ENCODE peak calls at places on chromosomes 5 and 9, in four cellular contexts. One of them, this sample, is unnamed.

GRCh38 chr9:134682026-134682425 is 40.4 kb downstream of the COL5A1 start:
- DNase-seq in gastrocnemius medialis: no peak
- DNase-seq in left lung: peak
- DNase-seq in upper lobe of right lung: peak
- DNase-seq in this sample: no peak

GRCh38 chr5:135462304-135462703 is 10.2 kb upstream of the TIFAB start:
- DNase-seq in gastrocnemius medialis: no peak
- DNase-seq in left lung: no peak
- DNase-seq in upper lobe of right lung: peak
- DNase-seq in this sample: peak

GRCh38 chr5:179182601-179183000 is 122.4 kb downstream of the ZNF354C start:
- DNase-seq in gastrocnemius medialis: no peak
- DNase-seq in left lung: no peak
- DNase-seq in upper lobe of right lung: no peak
- DNase-seq in this sample: no peak

GRCh38 chr5:112238473-112238872 is 180.6 kb downstream of the EPB41L4A start:
- DNase-seq in gastrocnemius medialis: no peak
- DNase-seq in left lung: no peak
- DNase-seq in upper lobe of right lung: no peak
- DNase-seq in this sample: no peak

GRCh38 chr9:137448569-137448962 is 7.4 kb upstream of the ENTPD8 start:
- DNase-seq in gastrocnemius medialis: peak
- DNase-seq in left lung: no peak
- DNase-seq in upper lobe of right lung: no peak
- DNase-seq in this sample: no peak

GRCh38 chr5:151618907-151619306 is 27.8 kb upstream of the FAT2 start:
- DNase-seq in gastrocnemius medialis: no peak
- DNase-seq in left lung: no peak
- DNase-seq in upper lobe of right lung: no peak
- DNase-seq in this sample: no peak

GRCh38 chr5:138457532-138458275 is 7.6 kb upstream of the EGR1 start:
- DNase-seq in gastrocnemius medialis: no peak
- DNase-seq in left lung: no peak
- DNase-seq in upper lobe of right lung: peak
- DNase-seq in this sample: no peak

GRCh38 chr9:69578026-69578425 is 94.1 kb downstream of the APBA1 start:
- DNase-seq in gastrocnemius medialis: no peak
- DNase-seq in left lung: no peak
- DNase-seq in upper lobe of right lung: no peak
- DNase-seq in this sample: peak

GRCh38 chr9:3243676-3244075 is 282.1 kb downstream of the RFX3 start:
- DNase-seq in gastrocnemius medialis: no peak
- DNase-seq in left lung: no peak
- DNase-seq in upper lobe of right lung: no peak
- DNase-seq in this sample: no peak

GRCh38 chr9:76866689-76867088 is 39.2 kb downstream of the PRUNE2 start:
- DNase-seq in gastrocnemius medialis: no peak
- DNase-seq in left lung: no peak
- DNase-seq in upper lobe of right lung: no peak
- DNase-seq in this sample: peak

GRCh38 chr9:89442981-89443817 is 54.7 kb downstream of the SEMA4D start:
- DNase-seq in gastrocnemius medialis: no peak
- DNase-seq in left lung: no peak
- DNase-seq in upper lobe of right lung: no peak
- DNase-seq in this sample: no peak

DNA sequence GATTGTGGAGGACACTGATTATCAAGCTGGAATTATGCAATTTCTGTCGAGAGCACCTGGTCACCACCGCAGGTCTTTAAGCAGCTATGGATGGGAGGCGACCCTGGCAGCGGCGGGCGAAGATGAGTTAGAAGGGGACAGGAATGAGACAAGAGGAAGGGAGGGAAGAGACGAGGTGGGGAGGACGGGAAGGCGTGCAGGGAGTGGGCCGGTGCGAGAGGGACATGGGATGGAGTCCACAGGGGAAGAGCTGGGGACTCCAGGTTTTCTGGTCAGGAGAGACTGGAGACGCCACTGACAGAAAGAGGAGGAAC is 192.3 kb downstream of the MELK start:
- DNase-seq in gastrocnemius medialis: no peak
- DNase-seq in left lung: no peak
- DNase-seq in upper lobe of right lung: no peak
- DNase-seq in this sample: peak
- H3K4me3 ChIP-seq in gastrocnemius medialis: no peak
- H3K4me3 ChIP-seq in left lung: no peak
- H3K4me3 ChIP-seq in upper lobe of right lung: no peak
- H3K4me3 ChIP-seq in this sample: peak

GRCh38 chr5:167688331-167688730 is 603.1 kb upstream of the WWC1 start:
- DNase-seq in gastrocnemius medialis: no peak
- DNase-seq in left lung: no peak
- DNase-seq in upper lobe of right lung: no peak
- DNase-seq in this sample: no peak
- H3K4me3 ChIP-seq in gastrocnemius medialis: no peak
- H3K4me3 ChIP-seq in left lung: no peak
- H3K4me3 ChIP-seq in upper lobe of right lung: no peak
- H3K4me3 ChIP-seq in this sample: no peak

GRCh38 chr5:172843825-172844576 is 9.9 kb downstream of the ERGIC1 start:
- DNase-seq in gastrocnemius medialis: no peak
- DNase-seq in left lung: no peak
- DNase-seq in upper lobe of right lung: no peak
- DNase-seq in this sample: no peak
- H3K4me3 ChIP-seq in gastrocnemius medialis: no peak
- H3K4me3 ChIP-seq in left lung: no peak
- H3K4me3 ChIP-seq in upper lobe of right lung: no peak
- H3K4me3 ChIP-seq in this sample: no peak

GRCh38 chr5:61306531-61307195 is 25.4 kb upstream of the ZSWIM6 start:
- DNase-seq in gastrocnemius medialis: no peak
- DNase-seq in left lung: no peak
- DNase-seq in upper lobe of right lung: no peak
- DNase-seq in this sample: peak

GRCh38 chr5:61307611-61308010 is 24.4 kb upstream of the ZSWIM6 start:
- DNase-seq in gastrocnemius medialis: no peak
- DNase-seq in left lung: no peak
- DNase-seq in upper lobe of right lung: no peak
- DNase-seq in this sample: no peak

GRCh38 chr5:61309115-61309514 is 22.9 kb upstream of the ZSWIM6 start:
- DNase-seq in gastrocnemius medialis: no peak
- DNase-seq in left lung: no peak
- DNase-seq in upper lobe of right lung: no peak
- DNase-seq in this sample: no peak

GRCh38 chr5:61308699-61309098 is 23.4 kb upstream of the ZSWIM6 start:
- DNase-seq in gastrocnemius medialis: no peak
- DNase-seq in left lung: no peak
- DNase-seq in upper lobe of right lung: no peak
- DNase-seq in this sample: no peak

GRCh38 chr5:61307196-61307590 is 24.9 kb upstream of the ZSWIM6 start:
- DNase-seq in gastrocnemius medialis: no peak
- DNase-seq in left lung: no peak
- DNase-seq in upper lobe of right lung: no peak
- DNase-seq in this sample: no peak
- H3K4me3 ChIP-seq in gastrocnemius medialis: no peak
- H3K4me3 ChIP-seq in left lung: no peak
- H3K4me3 ChIP-seq in upper lobe of right lung: no peak
- H3K4me3 ChIP-seq in this sample: peak